ENCODE peak calls at places on chromosomes 1 and 21, in ten cellular contexts. One of them, this sample, is unnamed.

GRCh38 chr21:43775795-43776430 is at the start of gene CSTB:
- DNase-seq in kidney tubule cell: peak
- DNase-seq in activated CD4-positive, alpha-beta T cell treated with anti-CD3 and anti-CD28 coated beads, Interleukin-2, amount 10 ng/mL, durations not matched to agents 24 days and 14 days: peak
- DNase-seq in AG08395: peak
- DNase-seq in mesendoderm: peak
- DNase-seq in activated T-cell treated with anti-CD3 and anti-CD28 coated beads, Interleukin-2, amount 50 U/mL, for 1 hour: peak
- DNase-seq in SJCRH30: peak
- DNase-seq in endothelial cell: peak
- DNase-seq in effector CD4-positive, alpha-beta T cell: peak
- DNase-seq in NCI-H345: peak
- DNase-seq in this sample: peak

GRCh38 chr1:48498096-48498791 is 26.2 kb upstream of the SPATA6 start:
- DNase-seq in kidney tubule cell: peak
- DNase-seq in activated T-cell treated with anti-CD3 and anti-CD28 coated beads, Interleukin-2, amount 50 U/mL, for 1 hour: peak
- DNase-seq in NCI-H345: peak
- DNase-seq in effector CD4-positive, alpha-beta T cell: peak
- DNase-seq in AG08395: peak
- DNase-seq in activated CD4-positive, alpha-beta T cell treated with anti-CD3 and anti-CD28 coated beads, Interleukin-2, amount 10 ng/mL, durations not matched to agents 24 days and 14 days: peak
- DNase-seq in SJCRH30: peak
- DNase-seq in endothelial cell: peak
- DNase-seq in mesendoderm: peak
- DNase-seq in this sample: peak

GRCh38 chr1:11227106-11228077 is 35.0 kb downstream of the MTOR start:
- DNase-seq in mesendoderm: peak
- DNase-seq in endothelial cell: no peak
- DNase-seq in effector CD4-positive, alpha-beta T cell: no peak
- DNase-seq in AG08395: no peak
- DNase-seq in kidney tubule cell: no peak
- DNase-seq in NCI-H345: no peak
- DNase-seq in activated CD4-positive, alpha-beta T cell treated with anti-CD3 and anti-CD28 coated beads, Interleukin-2, amount 10 ng/mL, durations not matched to agents 24 days and 14 days: no peak
- DNase-seq in SJCRH30: no peak
- DNase-seq in activated T-cell treated with anti-CD3 and anti-CD28 coated beads, Interleukin-2, amount 50 U/mL, for 1 hour: no peak
- DNase-seq in this sample: peak

GRCh38 chr1:168687796-168688195 is 41.2 kb downstream of the DPT start:
- DNase-seq in mesendoderm: peak
- DNase-seq in endothelial cell: peak
- DNase-seq in SJCRH30: peak
- DNase-seq in kidney tubule cell: peak
- DNase-seq in activated CD4-positive, alpha-beta T cell treated with anti-CD3 and anti-CD28 coated beads, Interleukin-2, amount 10 ng/mL, durations not matched to agents 24 days and 14 days: no peak
- DNase-seq in AG08395: no peak
- DNase-seq in NCI-H345: no peak
- DNase-seq in effector CD4-positive, alpha-beta T cell: no peak
- DNase-seq in activated T-cell treated with anti-CD3 and anti-CD28 coated beads, Interleukin-2, amount 50 U/mL, for 1 hour: no peak
- DNase-seq in this sample: no peak

GRCh38 chr1:108194051-108194450 is 6.1 kb downstream of the SLC25A24 start:
- DNase-seq in activated CD4-positive, alpha-beta T cell treated with anti-CD3 and anti-CD28 coated beads, Interleukin-2, amount 10 ng/mL, durations not matched to agents 24 days and 14 days: no peak
- DNase-seq in kidney tubule cell: no peak
- DNase-seq in NCI-H345: no peak
- DNase-seq in SJCRH30: no peak
- DNase-seq in endothelial cell: no peak
- DNase-seq in AG08395: no peak
- DNase-seq in effector CD4-positive, alpha-beta T cell: no peak
- DNase-seq in activated T-cell treated with anti-CD3 and anti-CD28 coated beads, Interleukin-2, amount 50 U/mL, for 1 hour: no peak
- DNase-seq in mesendoderm: no peak
- DNase-seq in this sample: no peak

GRCh38 chr1:15479654-15480347 is 3.9 kb downstream of the CELA2B start:
- DNase-seq in SJCRH30: no peak
- DNase-seq in endothelial cell: no peak
- DNase-seq in effector CD4-positive, alpha-beta T cell: no peak
- DNase-seq in kidney tubule cell: no peak
- DNase-seq in AG08395: no peak
- DNase-seq in mesendoderm: no peak
- DNase-seq in activated T-cell treated with anti-CD3 and anti-CD28 coated beads, Interleukin-2, amount 50 U/mL, for 1 hour: no peak
- DNase-seq in activated CD4-positive, alpha-beta T cell treated with anti-CD3 and anti-CD28 coated beads, Interleukin-2, amount 10 ng/mL, durations not matched to agents 24 days and 14 days: no peak
- DNase-seq in NCI-H345: no peak
- DNase-seq in this sample: no peak

GRCh38 chr1:179586107-179586823 is 5.4 kb upstream of the TDRD5 start:
- DNase-seq in endothelial cell: peak
- DNase-seq in activated CD4-positive, alpha-beta T cell treated with anti-CD3 and anti-CD28 coated beads, Interleukin-2, amount 10 ng/mL, durations not matched to agents 24 days and 14 days: no peak
- DNase-seq in kidney tubule cell: peak
- DNase-seq in NCI-H345: peak
- DNase-seq in SJCRH30: peak
- DNase-seq in mesendoderm: peak
- DNase-seq in AG08395: peak
- DNase-seq in activated T-cell treated with anti-CD3 and anti-CD28 coated beads, Interleukin-2, amount 50 U/mL, for 1 hour: no peak
- DNase-seq in effector CD4-positive, alpha-beta T cell: no peak
- DNase-seq in this sample: peak

GRCh38 chr1:113903496-113904291 is 905 bp downstream of the AP4B1 start:
- DNase-seq in effector CD4-positive, alpha-beta T cell: no peak
- DNase-seq in activated CD4-positive, alpha-beta T cell treated with anti-CD3 and anti-CD28 coated beads, Interleukin-2, amount 10 ng/mL, durations not matched to agents 24 days and 14 days: no peak
- DNase-seq in endothelial cell: no peak
- DNase-seq in SJCRH30: no peak
- DNase-seq in AG08395: no peak
- DNase-seq in NCI-H345: no peak
- DNase-seq in activated T-cell treated with anti-CD3 and anti-CD28 coated beads, Interleukin-2, amount 50 U/mL, for 1 hour: no peak
- DNase-seq in kidney tubule cell: peak
- DNase-seq in mesendoderm: no peak
- DNase-seq in this sample: no peak

GRCh38 chr1:188670837-188671236 is 1806.8 kb downstream of the BRINP3 start:
- DNase-seq in activated T-cell treated with anti-CD3 and anti-CD28 coated beads, Interleukin-2, amount 50 U/mL, for 1 hour: no peak
- DNase-seq in SJCRH30: no peak
- DNase-seq in activated CD4-positive, alpha-beta T cell treated with anti-CD3 and anti-CD28 coated beads, Interleukin-2, amount 10 ng/mL, durations not matched to agents 24 days and 14 days: no peak
- DNase-seq in mesendoderm: peak
- DNase-seq in effector CD4-positive, alpha-beta T cell: no peak
- DNase-seq in endothelial cell: no peak
- DNase-seq in kidney tubule cell: peak
- DNase-seq in AG08395: no peak
- DNase-seq in NCI-H345: no peak
- DNase-seq in this sample: no peak

GRCh38 chr21:35512321-35512720 is 463.2 kb upstream of the RUNX1 start:
- DNase-seq in SJCRH30: no peak
- DNase-seq in NCI-H345: no peak
- DNase-seq in activated CD4-positive, alpha-beta T cell treated with anti-CD3 and anti-CD28 coated beads, Interleukin-2, amount 10 ng/mL, durations not matched to agents 24 days and 14 days: no peak
- DNase-seq in activated T-cell treated with anti-CD3 and anti-CD28 coated beads, Interleukin-2, amount 50 U/mL, for 1 hour: no peak
- DNase-seq in mesendoderm: no peak
- DNase-seq in effector CD4-positive, alpha-beta T cell: no peak
- DNase-seq in kidney tubule cell: no peak
- DNase-seq in AG08395: peak
- DNase-seq in endothelial cell: no peak
- DNase-seq in this sample: peak

GRCh38 chr1:45557422-45557944 is 6.9 kb downstream of the AKR1A1 start:
- DNase-seq in activated CD4-positive, alpha-beta T cell treated with anti-CD3 and anti-CD28 coated beads, Interleukin-2, amount 10 ng/mL, durations not matched to agents 24 days and 14 days: no peak
- DNase-seq in NCI-H345: no peak
- DNase-seq in SJCRH30: peak
- DNase-seq in kidney tubule cell: no peak
- DNase-seq in endothelial cell: no peak
- DNase-seq in activated T-cell treated with anti-CD3 and anti-CD28 coated beads, Interleukin-2, amount 50 U/mL, for 1 hour: no peak
- DNase-seq in effector CD4-positive, alpha-beta T cell: no peak
- DNase-seq in AG08395: no peak
- DNase-seq in mesendoderm: no peak
- DNase-seq in this sample: no peak

GRCh38 chr1:73914994-73915393 is 283.0 kb downstream of the LRRIQ3 start:
- DNase-seq in activated T-cell treated with anti-CD3 and anti-CD28 coated beads, Interleukin-2, amount 50 U/mL, for 1 hour: no peak
- DNase-seq in AG08395: no peak
- DNase-seq in kidney tubule cell: peak
- DNase-seq in activated CD4-positive, alpha-beta T cell treated with anti-CD3 and anti-CD28 coated beads, Interleukin-2, amount 10 ng/mL, durations not matched to agents 24 days and 14 days: no peak
- DNase-seq in SJCRH30: no peak
- DNase-seq in effector CD4-positive, alpha-beta T cell: no peak
- DNase-seq in NCI-H345: no peak
- DNase-seq in endothelial cell: no peak
- DNase-seq in mesendoderm: no peak
- DNase-seq in this sample: no peak

GRCh38 chr1:32101233-32101681 is 6.6 kb upstream of the KPNA6 start:
- DNase-seq in kidney tubule cell: peak
- DNase-seq in mesendoderm: peak
- DNase-seq in effector CD4-positive, alpha-beta T cell: no peak
- DNase-seq in NCI-H345: no peak
- DNase-seq in SJCRH30: no peak
- DNase-seq in activated CD4-positive, alpha-beta T cell treated with anti-CD3 and anti-CD28 coated beads, Interleukin-2, amount 10 ng/mL, durations not matched to agents 24 days and 14 days: no peak
- DNase-seq in AG08395: peak
- DNase-seq in activated T-cell treated with anti-CD3 and anti-CD28 coated beads, Interleukin-2, amount 50 U/mL, for 1 hour: no peak
- DNase-seq in endothelial cell: no peak
- DNase-seq in this sample: peak

GRCh38 chr1:35180776-35181374 is 12.1 kb downstream of the SFPQ start:
- DNase-seq in effector CD4-positive, alpha-beta T cell: no peak
- DNase-seq in AG08395: no peak
- DNase-seq in mesendoderm: no peak
- DNase-seq in SJCRH30: no peak
- DNase-seq in activated T-cell treated with anti-CD3 and anti-CD28 coated beads, Interleukin-2, amount 50 U/mL, for 1 hour: no peak
- DNase-seq in endothelial cell: no peak
- DNase-seq in NCI-H345: no peak
- DNase-seq in kidney tubule cell: no peak
- DNase-seq in activated CD4-positive, alpha-beta T cell treated with anti-CD3 and anti-CD28 coated beads, Interleukin-2, amount 10 ng/mL, durations not matched to agents 24 days and 14 days: no peak
- DNase-seq in this sample: peak

GRCh38 chr1:100188617-100189016 is 10.6 kb upstream of the LRRC39 start:
- DNase-seq in effector CD4-positive, alpha-beta T cell: no peak
- DNase-seq in mesendoderm: no peak
- DNase-seq in AG08395: peak
- DNase-seq in activated CD4-positive, alpha-beta T cell treated with anti-CD3 and anti-CD28 coated beads, Interleukin-2, amount 10 ng/mL, durations not matched to agents 24 days and 14 days: no peak
- DNase-seq in kidney tubule cell: peak
- DNase-seq in NCI-H345: peak
- DNase-seq in SJCRH30: peak
- DNase-seq in endothelial cell: no peak
- DNase-seq in activated T-cell treated with anti-CD3 and anti-CD28 coated beads, Interleukin-2, amount 50 U/mL, for 1 hour: no peak
- DNase-seq in this sample: peak

GRCh38 chr21:35303085-35303484 is 254.0 kb upstream of the RUNX1 start:
- DNase-seq in SJCRH30: no peak
- DNase-seq in activated CD4-positive, alpha-beta T cell treated with anti-CD3 and anti-CD28 coated beads, Interleukin-2, amount 10 ng/mL, durations not matched to agents 24 days and 14 days: no peak
- DNase-seq in mesendoderm: no peak
- DNase-seq in kidney tubule cell: peak
- DNase-seq in effector CD4-positive, alpha-beta T cell: no peak
- DNase-seq in activated T-cell treated with anti-CD3 and anti-CD28 coated beads, Interleukin-2, amount 50 U/mL, for 1 hour: no peak
- DNase-seq in endothelial cell: no peak
- DNase-seq in AG08395: peak
- DNase-seq in NCI-H345: no peak
- DNase-seq in this sample: peak

GRCh38 chr1:156247460-156248322 is at the start of gene PAQR6:
- DNase-seq in endothelial cell: no peak
- DNase-seq in SJCRH30: no peak
- DNase-seq in kidney tubule cell: no peak
- DNase-seq in NCI-H345: no peak
- DNase-seq in activated T-cell treated with anti-CD3 and anti-CD28 coated beads, Interleukin-2, amount 50 U/mL, for 1 hour: no peak
- DNase-seq in effector CD4-positive, alpha-beta T cell: no peak
- DNase-seq in activated CD4-positive, alpha-beta T cell treated with anti-CD3 and anti-CD28 coated beads, Interleukin-2, amount 10 ng/mL, durations not matched to agents 24 days and 14 days: no peak
- DNase-seq in mesendoderm: no peak
- DNase-seq in AG08395: no peak
- DNase-seq in this sample: peak

GRCh38 chr1:76352741-76353435 is 278.3 kb downstream of the ST6GALNAC3 start:
- DNase-seq in NCI-H345: no peak
- DNase-seq in kidney tubule cell: no peak
- DNase-seq in AG08395: no peak
- DNase-seq in SJCRH30: no peak
- DNase-seq in activated CD4-positive, alpha-beta T cell treated with anti-CD3 and anti-CD28 coated beads, Interleukin-2, amount 10 ng/mL, durations not matched to agents 24 days and 14 days: no peak
- DNase-seq in activated T-cell treated with anti-CD3 and anti-CD28 coated beads, Interleukin-2, amount 50 U/mL, for 1 hour: no peak
- DNase-seq in mesendoderm: no peak
- DNase-seq in endothelial cell: no peak
- DNase-seq in effector CD4-positive, alpha-beta T cell: no peak
- DNase-seq in this sample: no peak

GRCh38 chr1:46489638-46490602 is at the start of gene DMBX1:
- DNase-seq in activated T-cell treated with anti-CD3 and anti-CD28 coated beads, Interleukin-2, amount 50 U/mL, for 1 hour: peak
- DNase-seq in endothelial cell: peak
- DNase-seq in activated CD4-positive, alpha-beta T cell treated with anti-CD3 and anti-CD28 coated beads, Interleukin-2, amount 10 ng/mL, durations not matched to agents 24 days and 14 days: peak
- DNase-seq in SJCRH30: no peak
- DNase-seq in NCI-H345: peak
- DNase-seq in AG08395: peak
- DNase-seq in mesendoderm: peak
- DNase-seq in effector CD4-positive, alpha-beta T cell: no peak
- DNase-seq in kidney tubule cell: peak
- DNase-seq in this sample: peak

GRCh38 chr1:109214695-109215623 is 1.2 kb downstream of the SARS1 start:
- DNase-seq in endothelial cell: no peak
- DNase-seq in activated T-cell treated with anti-CD3 and anti-CD28 coated beads, Interleukin-2, amount 50 U/mL, for 1 hour: peak
- DNase-seq in AG08395: peak
- DNase-seq in SJCRH30: peak
- DNase-seq in NCI-H345: peak
- DNase-seq in mesendoderm: peak
- DNase-seq in effector CD4-positive, alpha-beta T cell: peak
- DNase-seq in kidney tubule cell: peak
- DNase-seq in activated CD4-positive, alpha-beta T cell treated with anti-CD3 and anti-CD28 coated beads, Interleukin-2, amount 10 ng/mL, durations not matched to agents 24 days and 14 days: peak
- DNase-seq in this sample: peak

GRCh38 chr21:25563399-25564116 is 43.7 kb downstream of the MRPL39 start:
- DNase-seq in effector CD4-positive, alpha-beta T cell: no peak
- DNase-seq in activated T-cell treated with anti-CD3 and anti-CD28 coated beads, Interleukin-2, amount 50 U/mL, for 1 hour: no peak
- DNase-seq in endothelial cell: no peak
- DNase-seq in NCI-H345: no peak
- DNase-seq in SJCRH30: no peak
- DNase-seq in kidney tubule cell: no peak
- DNase-seq in AG08395: no peak
- DNase-seq in activated CD4-positive, alpha-beta T cell treated with anti-CD3 and anti-CD28 coated beads, Interleukin-2, amount 10 ng/mL, durations not matched to agents 24 days and 14 days: peak
- DNase-seq in mesendoderm: no peak
- DNase-seq in this sample: no peak

GRCh38 chr1:156750191-156750931 is 1.1 kb downstream of the HDGF start:
- DNase-seq in SJCRH30: no peak
- DNase-seq in endothelial cell: no peak
- DNase-seq in effector CD4-positive, alpha-beta T cell: peak
- DNase-seq in NCI-H345: no peak
- DNase-seq in AG08395: no peak
- DNase-seq in mesendoderm: peak
- DNase-seq in activated T-cell treated with anti-CD3 and anti-CD28 coated beads, Interleukin-2, amount 50 U/mL, for 1 hour: peak
- DNase-seq in kidney tubule cell: peak
- DNase-seq in activated CD4-positive, alpha-beta T cell treated with anti-CD3 and anti-CD28 coated beads, Interleukin-2, amount 10 ng/mL, durations not matched to agents 24 days and 14 days: peak
- DNase-seq in this sample: peak

GRCh38 chr1:226649780-226650179 is 89.3 kb downstream of the ITPKB start:
- DNase-seq in activated CD4-positive, alpha-beta T cell treated with anti-CD3 and anti-CD28 coated beads, Interleukin-2, amount 10 ng/mL, durations not matched to agents 24 days and 14 days: peak
- DNase-seq in effector CD4-positive, alpha-beta T cell: peak
- DNase-seq in SJCRH30: peak
- DNase-seq in endothelial cell: peak
- DNase-seq in AG08395: peak
- DNase-seq in kidney tubule cell: no peak
- DNase-seq in activated T-cell treated with anti-CD3 and anti-CD28 coated beads, Interleukin-2, amount 50 U/mL, for 1 hour: no peak
- DNase-seq in mesendoderm: peak
- DNase-seq in NCI-H345: no peak
- DNase-seq in this sample: peak

GRCh38 chr1:61588736-61589381 is 136.1 kb downstream of the TM2D1 start:
- DNase-seq in mesendoderm: peak
- DNase-seq in activated CD4-positive, alpha-beta T cell treated with anti-CD3 and anti-CD28 coated beads, Interleukin-2, amount 10 ng/mL, durations not matched to agents 24 days and 14 days: peak
- DNase-seq in activated T-cell treated with anti-CD3 and anti-CD28 coated beads, Interleukin-2, amount 50 U/mL, for 1 hour: peak
- DNase-seq in SJCRH30: peak
- DNase-seq in kidney tubule cell: peak
- DNase-seq in effector CD4-positive, alpha-beta T cell: peak
- DNase-seq in AG08395: peak
- DNase-seq in endothelial cell: peak
- DNase-seq in NCI-H345: peak
- DNase-seq in this sample: peak

GRCh38 chr1:90879281-90879680 is 142.6 kb downstream of the ZNF644 start:
- DNase-seq in NCI-H345: no peak
- DNase-seq in kidney tubule cell: peak
- DNase-seq in AG08395: no peak
- DNase-seq in activated T-cell treated with anti-CD3 and anti-CD28 coated beads, Interleukin-2, amount 50 U/mL, for 1 hour: no peak
- DNase-seq in endothelial cell: no peak
- DNase-seq in effector CD4-positive, alpha-beta T cell: no peak
- DNase-seq in mesendoderm: peak
- DNase-seq in SJCRH30: peak
- DNase-seq in activated CD4-positive, alpha-beta T cell treated with anti-CD3 and anti-CD28 coated beads, Interleukin-2, amount 10 ng/mL, durations not matched to agents 24 days and 14 days: no peak
- DNase-seq in this sample: no peak

GRCh38 chr21:46234436-46234950 is 5.9 kb upstream of the LSS start:
- DNase-seq in endothelial cell: no peak
- DNase-seq in activated CD4-positive, alpha-beta T cell treated with anti-CD3 and anti-CD28 coated beads, Interleukin-2, amount 10 ng/mL, durations not matched to agents 24 days and 14 days: no peak
- DNase-seq in mesendoderm: no peak
- DNase-seq in activated T-cell treated with anti-CD3 and anti-CD28 coated beads, Interleukin-2, amount 50 U/mL, for 1 hour: no peak
- DNase-seq in kidney tubule cell: no peak
- DNase-seq in SJCRH30: no peak
- DNase-seq in NCI-H345: no peak
- DNase-seq in effector CD4-positive, alpha-beta T cell: no peak
- DNase-seq in AG08395: no peak
- DNase-seq in this sample: no peak

GRCh38 chr1:189775343-189775742 is 702.3 kb downstream of the BRINP3 start:
- DNase-seq in effector CD4-positive, alpha-beta T cell: no peak
- DNase-seq in activated CD4-positive, alpha-beta T cell treated with anti-CD3 and anti-CD28 coated beads, Interleukin-2, amount 10 ng/mL, durations not matched to agents 24 days and 14 days: no peak
- DNase-seq in mesendoderm: peak
- DNase-seq in NCI-H345: no peak
- DNase-seq in AG08395: no peak
- DNase-seq in SJCRH30: peak
- DNase-seq in kidney tubule cell: peak
- DNase-seq in endothelial cell: no peak
- DNase-seq in activated T-cell treated with anti-CD3 and anti-CD28 coated beads, Interleukin-2, amount 50 U/mL, for 1 hour: no peak
- DNase-seq in this sample: peak

GRCh38 chr1:51729824-51730284 is 113.0 kb downstream of the OSBPL9 start:
- DNase-seq in activated T-cell treated with anti-CD3 and anti-CD28 coated beads, Interleukin-2, amount 50 U/mL, for 1 hour: no peak
- DNase-seq in kidney tubule cell: peak
- DNase-seq in endothelial cell: no peak
- DNase-seq in AG08395: no peak
- DNase-seq in effector CD4-positive, alpha-beta T cell: no peak
- DNase-seq in mesendoderm: no peak
- DNase-seq in activated CD4-positive, alpha-beta T cell treated with anti-CD3 and anti-CD28 coated beads, Interleukin-2, amount 10 ng/mL, durations not matched to agents 24 days and 14 days: no peak
- DNase-seq in SJCRH30: no peak
- DNase-seq in NCI-H345: no peak
- DNase-seq in this sample: peak

This sample was measured in osteoblast.